ENCODE peak calls at places on chromosomes 16 and 17, in ten cellular contexts. L is heart left ventricle, H is suprapubic skin, I is right lobe of liver, Z is A549, Q is upper lobe of left lung, S is HCT116, J is ovary, V is stomach, P is tibial nerve. D is an unnamed sample.

GRCh38 chr17:65584604-65585521 is 23.4 kb upstream of the AXIN2 start:
- DNase-seq in I (no peak), Z (no peak), V (no peak), L (no peak), P (no peak), H (no peak), S (no peak), J (no peak), Q (no peak), D (no peak)

GRCh38 chr16:16003719-16004313 is 54.4 kb downstream of the ABCC1 start:
- DNase-seq in J (no peak), I (no peak), H (no peak), S (no peak), Z (no peak), V (no peak), Q (no peak), P (no peak), L (no peak), D (no peak)

GRCh38 chr16:83701494-83701893 is 106.3 kb upstream of the HSBP1 start:
- DNase-seq in Q (no peak), S (no peak), H (peak), L (no peak), V (no peak), J (no peak), Z (no peak), I (no peak), P (no peak), D (no peak)

GRCh38 chr17:6492892-6493674 is 48.8 kb downstream of the PIMREG start:
- DNase-seq in Q (no peak), Z (no peak), H (no peak), L (no peak), J (peak), P (no peak), S (no peak), V (no peak), I (no peak), D (no peak)

GRCh38 chr16:86510465-86511261 is at the start of gene FOXF1:
- DNase-seq in V (no peak), P (no peak), Q (no peak), L (peak), Z (no peak), I (no peak), J (no peak), H (no peak), S (no peak), D (no peak)

GRCh38 chr16:1497014-1497598 is 3.9 kb downstream of the TELO2 start:
- DNase-seq in V (no peak), J (no peak), P (no peak), H (no peak), I (no peak), Q (no peak), Z (no peak), L (no peak), S (no peak), D (no peak)

GRCh38 chr17:17228521-17229279 is 8.3 kb downstream of the FLCN start:
- DNase-seq in I (peak), H (no peak), L (no peak), J (no peak), Z (no peak), S (no peak), Q (no peak), P (no peak), V (no peak), D (no peak)

GRCh38 chr16:450800-451512 is 25.5 kb downstream of the RAB11FIP3 start:
- DNase-seq in P (no peak), S (no peak), L (no peak), V (no peak), J (no peak), Z (no peak), Q (no peak), H (no peak), I (no peak), D (no peak)

GRCh38 chr17:31414590-31414918 is 23.1 kb downstream of the RAB11FIP4 start:
- DNase-seq in I (peak), S (no peak), L (no peak), J (no peak), V (no peak), P (no peak), Z (no peak), Q (no peak), H (no peak), D (no peak)

GRCh38 chr16:89721644-89722391 is 481 bp downstream of the ZNF276 start:
- DNase-seq in L (peak), P (no peak), I (peak), Q (peak), S (no peak), Z (peak), J (peak), H (no peak), V (peak), D (peak)

GRCh38 chr17:17669851-17670232 is 11.4 kb upstream of the RAI1 start:
- DNase-seq in Z (no peak), Q (no peak), P (no peak), H (no peak), J (no peak), V (no peak), I (no peak), S (no peak), L (no peak), D (no peak)

DNA sequence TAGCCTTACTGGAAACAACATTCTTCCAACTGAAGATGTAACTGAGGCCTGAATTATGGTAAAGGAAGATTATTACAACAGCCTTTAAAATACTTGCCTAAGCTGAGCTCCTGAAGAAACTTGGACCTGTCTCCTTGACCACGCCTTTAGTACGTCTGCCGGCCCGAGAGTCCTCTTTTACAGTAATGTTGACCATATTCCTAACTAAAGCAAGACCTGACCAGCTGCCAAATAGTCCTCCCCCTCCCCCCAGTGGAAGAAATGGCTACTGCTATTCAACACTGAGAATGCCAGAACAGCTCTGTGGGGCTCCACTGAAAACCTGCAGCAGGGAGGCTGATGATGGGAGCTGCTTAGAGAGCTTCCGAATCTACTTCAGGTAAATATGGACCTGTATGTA is 12.6 kb upstream of the FOXJ1 start:
- DNase-seq in L (no peak), I (no peak), J (no peak), V (no peak), P (no peak), Q (no peak), H (peak), S (no peak), Z (no peak), D (peak)
- TF ChIP-seq CTCF in L (no peak), I (no peak), J (no peak), V (no peak), P (no peak), Q (no peak), H (no peak), S (peak), Z (no peak), D (no peak)

GRCh38 chr16:74774223-74775139 is at the start of gene FA2H:
- DNase-seq in V (peak), H (no peak), P (no peak), L (peak), Q (peak), Z (peak), S (peak), I (peak), J (peak), D (peak)
- TF ChIP-seq POLR2A in V (no peak), H (no peak), P (peak), L (no peak), Q (peak), Z (peak), S (no peak), I (peak), J (no peak), D (no peak)

DNA sequence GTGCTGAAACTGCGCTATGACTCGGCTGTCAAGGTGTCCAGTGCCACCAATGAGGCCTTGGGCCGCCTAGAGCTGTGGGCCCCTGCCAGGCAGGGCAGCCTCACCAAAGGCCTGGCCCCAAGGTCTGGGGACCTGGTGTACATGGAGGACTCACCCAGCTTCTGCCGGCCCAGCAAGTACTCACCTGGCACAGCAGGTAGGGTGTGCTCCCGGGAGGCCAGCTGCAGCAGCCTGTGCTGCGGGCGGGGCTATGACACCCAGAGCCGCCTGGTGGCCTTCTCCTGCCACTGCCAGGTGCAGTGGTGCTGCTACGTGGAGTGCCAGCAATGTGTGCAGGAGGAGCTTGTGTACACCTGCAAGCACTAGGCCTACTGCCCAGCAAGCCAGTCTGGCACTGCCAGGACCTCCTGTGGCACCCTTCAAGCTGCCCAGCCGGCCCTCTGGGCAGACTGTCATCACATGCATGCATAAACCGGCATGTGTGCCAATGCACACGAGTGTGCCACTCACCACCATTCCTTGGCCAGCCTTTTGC is 25.0 kb downstream of the WNT9B start:
- DNase-seq in P (no peak), I (peak), L (no peak), Q (no peak), V (peak), J (no peak), H (no peak), S (peak), Z (no peak), D (no peak)
- TF ChIP-seq CTCF in P (no peak), I (peak), L (no peak), Q (no peak), V (peak), J (no peak), H (peak), S (peak), Z (peak), D (no peak)

DNA sequence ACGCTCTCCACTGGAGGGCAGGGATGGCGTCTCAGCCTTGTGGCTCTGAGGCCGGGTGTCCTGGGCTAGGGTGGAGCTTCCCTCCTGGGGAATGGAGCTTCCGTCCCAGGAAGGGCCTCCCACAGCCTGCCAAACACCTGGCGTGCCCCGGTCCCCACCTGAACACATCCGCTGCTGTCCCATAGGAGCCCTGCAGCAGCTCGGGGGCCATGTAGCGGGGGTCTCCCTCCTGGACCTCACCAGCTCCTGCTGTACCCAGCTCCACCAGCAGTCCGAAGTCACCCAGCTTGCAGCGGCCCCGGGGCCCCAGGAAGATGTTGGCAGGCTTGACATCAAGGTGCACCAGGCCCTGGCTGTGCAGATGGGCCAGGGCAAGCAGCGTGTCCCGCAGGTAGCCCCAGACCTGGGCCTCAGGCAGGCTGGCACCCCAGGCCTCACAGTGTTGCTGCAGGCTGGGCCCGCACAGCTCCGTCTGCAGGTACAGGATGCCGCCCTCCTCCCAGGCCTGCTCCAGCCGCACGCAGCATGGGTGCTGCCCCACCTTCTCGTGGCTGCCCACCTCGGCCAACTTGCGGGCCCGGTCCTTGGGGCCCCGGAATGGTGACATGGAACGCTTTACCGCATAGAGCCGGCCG is 5.0 kb downstream of the PKMYT1 start:
- DNase-seq in Z (no peak), J (no peak), I (no peak), V (no peak), Q (no peak), H (no peak), S (no peak), P (no peak), L (no peak), D (no peak)
- TF ChIP-seq POLR2A in Z (no peak), J (no peak), I (no peak), V (no peak), Q (no peak), H (no peak), S (no peak), P (no peak), L (no peak), D (no peak)

GRCh38 chr17:75681289-75681688 is 14.2 kb downstream of the SAP30BP start:
- DNase-seq in I (peak), P (no peak), L (no peak), J (peak), Q (no peak), Z (no peak), V (no peak), S (no peak), H (no peak), D (no peak)

GRCh38 chr17:75683467-75684041 is 16.4 kb downstream of the SAP30BP start:
- DNase-seq in H (no peak), Z (peak), Q (no peak), L (no peak), I (no peak), V (peak), J (no peak), P (no peak), S (peak), D (no peak)

GRCh38 chr17:75676461-75676860 is 9.3 kb downstream of the SAP30BP start:
- DNase-seq in S (no peak), P (no peak), I (no peak), Z (no peak), V (no peak), H (no peak), J (no peak), Q (no peak), L (no peak), D (no peak)

GRCh38 chr17:75680431-75680830 is 13.3 kb downstream of the SAP30BP start:
- DNase-seq in V (no peak), P (no peak), L (no peak), Q (no peak), S (no peak), H (no peak), I (peak), Z (no peak), J (no peak), D (no peak)

DNA sequence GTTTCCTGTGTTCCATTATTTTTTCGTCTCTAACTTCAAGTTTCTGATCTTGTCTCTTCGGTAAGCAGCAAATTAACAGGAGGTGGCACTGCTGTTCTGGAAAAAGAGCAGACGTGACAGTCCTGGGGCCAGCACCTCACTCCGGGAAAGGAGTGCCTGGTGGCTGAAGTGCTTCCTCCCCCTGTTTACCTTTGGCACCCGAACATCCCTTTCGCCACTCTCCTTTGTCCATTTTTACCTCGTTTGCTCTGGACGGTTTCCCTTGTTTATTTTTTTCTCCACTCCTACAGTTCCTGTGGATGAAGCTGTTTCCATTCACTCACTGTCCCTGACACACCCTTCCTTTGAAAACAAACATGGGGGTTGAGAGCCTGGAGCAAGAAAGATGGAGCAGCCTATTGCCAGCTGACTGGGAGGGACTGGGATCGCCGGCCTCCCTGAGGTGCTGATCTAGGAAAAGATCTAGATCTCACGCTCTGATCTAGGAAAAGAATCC is 12.6 kb downstream of the SAP30BP start:
- DNase-seq in I (peak), Q (peak), S (no peak), V (peak), L (no peak), P (peak), J (no peak), Z (peak), H (no peak), D (no peak)
- TF ChIP-seq CTCF in I (no peak), Q (peak), S (peak), V (peak), L (no peak), P (peak), J (no peak), Z (peak), H (peak), D (no peak)

D was measured in lower leg skin.